ENCODE peak calls at places on chromosomes 12 and 14, in four cellular contexts. N is prostate gland, P is AG10803, H is transverse colon. M is an unnamed sample.

GRCh38 chr12:4153343-4153892 is 120.1 kb upstream of the CCND2 start:
- DNase-seq in N (no peak), P (no peak), H (peak), M (no peak)

GRCh38 chr12:50271724-50272247 is 11.5 kb downstream of the LIMA1 start:
- DNase-seq in N (no peak), P (peak), H (no peak), M (peak)

GRCh38 chr12:93176610-93177126 is 201.1 kb upstream of the NUDT4 start:
- DNase-seq in N (no peak), P (no peak), H (no peak), M (no peak)

GRCh38 chr12:132953771-132954170 is 2.3 kb downstream of the ZNF605 start:
- DNase-seq in N (no peak), P (no peak), H (no peak), M (no peak)

GRCh38 chr12:123398918-123399617 is 15.1 kb downstream of the KMT5A start:
- DNase-seq in N (no peak), P (peak), H (no peak), M (no peak)

GRCh38 chr14:102295301-102295700 is 9.7 kb downstream of the MOK start:
- DNase-seq in N (no peak), P (peak), H (no peak), M (peak)

GRCh38 chr12:108368089-108368488 is 29.0 kb upstream of the CMKLR1 start:
- DNase-seq in N (no peak), P (no peak), H (no peak), M (no peak)

GRCh38 chr14:104895786-104896642 is 28.7 kb upstream of the PLD4 start:
- DNase-seq in N (peak), P (no peak), H (peak), M (no peak)

GRCh38 chr12:78530065-78530765 is 334.4 kb upstream of the SYT1 start:
- DNase-seq in N (no peak), P (peak), H (no peak), M (peak)

GRCh38 chr12:82055391-82055790 is 296.2 kb upstream of the PPFIA2 start:
- DNase-seq in N (no peak), P (no peak), H (no peak), M (no peak)

GRCh38 chr14:89507926-89508460 is 91.0 kb upstream of the FOXN3 start:
- DNase-seq in N (no peak), P (peak), H (no peak), M (peak)

DNA sequence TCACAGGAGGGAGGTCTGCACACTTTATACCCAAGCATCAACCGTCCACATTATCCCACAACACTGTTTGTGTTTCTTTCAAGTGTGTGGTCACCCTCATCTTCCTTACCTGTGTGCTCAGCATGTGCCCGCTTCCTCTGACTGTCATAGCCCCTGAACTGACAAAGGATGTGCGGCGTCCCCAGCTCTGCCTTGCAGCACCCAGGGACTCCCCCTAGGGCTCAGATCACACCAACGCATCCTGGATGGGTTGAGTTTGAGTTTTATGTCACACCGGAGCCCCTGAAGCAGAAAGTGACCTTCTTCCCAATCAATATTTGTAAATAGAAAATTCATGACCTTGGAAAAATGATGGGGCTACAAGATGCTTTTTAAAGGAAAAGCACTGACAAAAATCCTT is 770.7 kb upstream of the TMEM132C start:
- DNase-seq in N (no peak), P (no peak), H (no peak), M (no peak)
- TF ChIP-seq CTCF in N (no peak), P (no peak), H (no peak), M (no peak)

DNA sequence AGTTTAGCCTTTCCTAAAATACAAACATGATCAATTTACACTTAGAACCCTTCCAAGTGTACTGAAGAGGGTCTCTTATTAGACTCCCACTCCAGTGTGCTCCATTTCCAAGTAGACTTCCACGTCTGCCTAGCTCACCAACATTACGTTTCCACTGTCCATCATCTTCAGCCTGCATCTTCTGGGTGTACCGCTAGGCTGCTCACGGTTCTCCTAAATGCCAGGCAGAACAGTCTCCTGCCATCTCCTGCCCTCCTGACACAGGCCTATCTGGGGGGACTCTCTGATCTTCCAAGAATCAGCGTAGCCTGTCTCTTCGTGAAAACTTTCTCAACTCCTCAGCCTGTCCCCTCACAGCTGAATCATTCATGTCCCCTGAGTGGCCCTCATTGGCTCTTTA is 3.9 kb upstream of the ACVR1B start:
- DNase-seq in N (no peak), P (no peak), H (no peak), M (no peak)
- H3K4me3 ChIP-seq in N (no peak), P (no peak), H (no peak), M (no peak)

GRCh38 chr12:120905856-120906384 is 1.8 kb upstream of the SPPL3 start:
- DNase-seq in N (peak), P (peak), H (no peak), M (no peak)
- TF ChIP-seq CTCF in N (no peak), P (no peak), H (no peak), M (no peak)

GRCh38 chr12:27332407-27333310 is at the start of gene BMAL2:
- DNase-seq in N (no peak), P (peak), H (peak), M (peak)

GRCh38 chr12:27333311-27334009 is 824 bp downstream of the BMAL2 start:
- DNase-seq in N (peak), P (no peak), H (peak), M (no peak)

GRCh38 chr12:27335364-27336145 is 2.9 kb downstream of the BMAL2 start:
- DNase-seq in N (no peak), P (no peak), H (no peak), M (peak)

GRCh38 chr12:27334721-27335082 is 2.1 kb downstream of the BMAL2 start:
- DNase-seq in N (no peak), P (no peak), H (no peak), M (no peak)

GRCh38 chr12:27334052-27334720 is 1.6 kb downstream of the BMAL2 start:
- DNase-seq in N (no peak), P (no peak), H (no peak), M (no peak)
- H3K4me3 ChIP-seq in N (no peak), P (peak), H (no peak), M (peak)

GRCh38 chr12:121798807-121799174 is 5.0 kb upstream of the SETD1B start:
- DNase-seq in N (no peak), P (no peak), H (peak), M (no peak)

GRCh38 chr12:121801601-121802484 is 2.0 kb upstream of the SETD1B start:
- DNase-seq in N (no peak), P (peak), H (no peak), M (peak)

GRCh38 chr12:121799175-121799841 is 4.5 kb upstream of the SETD1B start:
- DNase-seq in N (peak), P (peak), H (peak), M (peak)

GRCh38 chr12:121800694-121801600 is 2.9 kb upstream of the SETD1B start:
- DNase-seq in N (peak), P (peak), H (peak), M (peak)

GRCh38 chr12:121799842-121800693 is 3.7 kb upstream of the SETD1B start:
- DNase-seq in N (peak), P (peak), H (peak), M (peak)
- TF ChIP-seq CTCF in N (no peak), P (no peak), H (no peak), M (no peak)

DNA sequence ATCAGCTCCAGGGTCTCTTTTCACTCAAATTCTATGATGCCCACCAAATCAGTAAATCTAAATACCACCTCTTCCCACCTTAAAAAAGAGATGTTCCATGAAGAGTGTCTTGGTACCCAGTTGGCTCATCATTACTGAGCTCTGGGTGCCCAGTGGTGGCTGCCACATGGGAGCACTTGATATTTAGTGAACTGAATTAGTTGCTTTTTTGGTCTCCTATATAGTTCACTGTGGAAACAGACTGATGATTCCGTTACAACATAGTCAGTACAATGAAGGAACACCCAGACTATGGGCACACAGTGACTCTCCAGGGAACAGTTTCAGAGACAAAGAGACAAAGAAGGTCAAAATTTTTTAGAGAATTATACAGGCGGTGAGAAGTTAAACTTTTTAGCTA is 14.7 kb upstream of the YY1 start:
- DNase-seq in N (no peak), P (no peak), H (no peak), M (no peak)
- H3K4me3 ChIP-seq in N (no peak), P (no peak), H (no peak), M (no peak)

GRCh38 chr14:87066221-87066817 is 926.7 kb downstream of the GALC start:
- DNase-seq in N (no peak), P (peak), H (no peak), M (peak)
- TF ChIP-seq CTCF in N (no peak), P (peak), H (no peak), M (peak)

GRCh38 chr12:30110970-30111586 is 327.3 kb upstream of the TMTC1 start:
- DNase-seq in N (no peak), P (no peak), H (no peak), M (peak)

GRCh38 chr12:30108666-30109065 is 324.9 kb upstream of the TMTC1 start:
- DNase-seq in N (no peak), P (no peak), H (no peak), M (no peak)

GRCh38 chr12:30110505-30110904 is 326.8 kb upstream of the TMTC1 start:
- DNase-seq in N (no peak), P (no peak), H (no peak), M (no peak)

GRCh38 chr12:30106204-30106603 is 322.5 kb upstream of the TMTC1 start:
- DNase-seq in N (no peak), P (no peak), H (no peak), M (no peak)

GRCh38 chr12:30111719-30112118 is 328.0 kb upstream of the TMTC1 start:
- DNase-seq in N (no peak), P (no peak), H (no peak), M (no peak)
- H3K4me3 ChIP-seq in N (no peak), P (no peak), H (no peak), M (no peak)

M was measured in fibroblast of mammary gland.